ENCODE peak calls at places on chromosomes 4 and X, in nine cellular contexts. W is SJSA1; Y is left lung; B is upper lobe of left lung; O is heart right ventricle; D is ovary; C is left ventricle myocardium inferior; S is CD8-positive, alpha-beta T cell; G is osteoblast. M is an unnamed sample. For H3K4me1, the result is how much of the 10 kb centered on the place peaks cover.

GRCh38 chr4:2432991-2433530 is 14.3 kb downstream of the CFAP99 start:
- DNase-seq in G (peak), B (peak), W (peak), D (no peak), Y (no peak), C (no peak), O (no peak), S (no peak), M (peak)

GRCh38 chrX:47460561-47460960 is 22.5 kb downstream of the ZNF41 start:
- DNase-seq in S (no peak), Y (no peak), O (no peak), B (no peak), G (no peak), D (no peak), C (no peak), W (no peak), M (no peak)

GRCh38 chr4:119304431-119304830 is 17.5 kb downstream of the FABP2 start:
- DNase-seq in Y (no peak), S (no peak), B (no peak), C (no peak), W (no peak), G (no peak), D (no peak), O (no peak), M (no peak)

GRCh38 chr4:184330008-184330400 is 112.3 kb upstream of the ENPP6 start:
- DNase-seq in D (no peak), Y (no peak), S (no peak), C (peak), O (no peak), W (no peak), G (peak), B (peak), M (no peak)

GRCh38 chrX:153708415-153708814 is 15.8 kb downstream of the BCAP31 start:
- DNase-seq in C (peak), G (peak), B (peak), O (peak), D (peak), Y (peak), W (peak), S (peak), M (no peak)

GRCh38 chr4:27145556-27145955 is 284.9 kb downstream of the STIM2 start:
- DNase-seq in S (no peak), C (no peak), W (no peak), O (no peak), Y (no peak), G (no peak), B (no peak), D (no peak), M (no peak)

GRCh38 chr4:182023469-182023868 is 219.7 kb upstream of the TENM3 start:
- DNase-seq in C (no peak), W (no peak), S (no peak), O (no peak), D (no peak), B (no peak), G (no peak), Y (no peak), M (no peak)

GRCh38 chr4:13865871-13866669 is 238.5 kb upstream of the BOD1L1 start:
- DNase-seq in D (no peak), O (no peak), C (no peak), W (no peak), B (no peak), G (no peak), Y (no peak), S (no peak), M (no peak)

GRCh38 chr4:8278421-8279287 is 9.1 kb downstream of the HTRA3 start:
- DNase-seq in C (peak), Y (peak), O (peak), W (peak), B (peak), G (peak), S (no peak), D (peak), M (peak)

GRCh38 chrX:97616883-97617510 is 733.3 kb downstream of the RPA4 start:
- DNase-seq in Y (no peak), S (no peak), G (no peak), C (no peak), B (no peak), D (no peak), W (no peak), O (no peak), M (no peak)

GRCh38 chrX:42544883-42545282 is 233.1 kb downstream of the PPP1R2C start:
- DNase-seq in B (no peak), W (no peak), Y (no peak), C (no peak), O (no peak), G (no peak), S (no peak), D (no peak), M (no peak)

GRCh38 chrX:8907678-8908077 is 106.5 kb upstream of the FAM9A start:
- DNase-seq in G (no peak), S (no peak), D (no peak), C (no peak), B (no peak), Y (no peak), O (no peak), W (no peak), M (no peak)
- H3K4me3 ChIP-seq in G (no peak), S (no peak), D (no peak), C (no peak), B (no peak), Y (no peak), O (no peak), W (no peak), M (no peak)

GRCh38 chr4:185541251-185541671 is 6.0 kb upstream of the PDLIM3 start:
- DNase-seq in S (no peak), B (peak), W (peak), C (peak), Y (peak), O (peak), G (no peak), D (peak), M (peak)

GRCh38 chr4:185540040-185540439 is 4.7 kb upstream of the PDLIM3 start:
- DNase-seq in O (no peak), D (no peak), G (no peak), Y (no peak), W (no peak), C (no peak), B (no peak), S (no peak), M (no peak)

GRCh38 chr4:185540487-185541125 is 5.3 kb upstream of the PDLIM3 start:
- DNase-seq in O (no peak), C (no peak), D (no peak), B (no peak), G (peak), Y (no peak), W (peak), S (no peak), M (no peak)

GRCh38 chr4:185538806-185539205 is 3.5 kb upstream of the PDLIM3 start:
- DNase-seq in B (no peak), Y (no peak), C (no peak), G (peak), W (no peak), S (no peak), D (no peak), O (no peak), M (no peak)

DNA sequence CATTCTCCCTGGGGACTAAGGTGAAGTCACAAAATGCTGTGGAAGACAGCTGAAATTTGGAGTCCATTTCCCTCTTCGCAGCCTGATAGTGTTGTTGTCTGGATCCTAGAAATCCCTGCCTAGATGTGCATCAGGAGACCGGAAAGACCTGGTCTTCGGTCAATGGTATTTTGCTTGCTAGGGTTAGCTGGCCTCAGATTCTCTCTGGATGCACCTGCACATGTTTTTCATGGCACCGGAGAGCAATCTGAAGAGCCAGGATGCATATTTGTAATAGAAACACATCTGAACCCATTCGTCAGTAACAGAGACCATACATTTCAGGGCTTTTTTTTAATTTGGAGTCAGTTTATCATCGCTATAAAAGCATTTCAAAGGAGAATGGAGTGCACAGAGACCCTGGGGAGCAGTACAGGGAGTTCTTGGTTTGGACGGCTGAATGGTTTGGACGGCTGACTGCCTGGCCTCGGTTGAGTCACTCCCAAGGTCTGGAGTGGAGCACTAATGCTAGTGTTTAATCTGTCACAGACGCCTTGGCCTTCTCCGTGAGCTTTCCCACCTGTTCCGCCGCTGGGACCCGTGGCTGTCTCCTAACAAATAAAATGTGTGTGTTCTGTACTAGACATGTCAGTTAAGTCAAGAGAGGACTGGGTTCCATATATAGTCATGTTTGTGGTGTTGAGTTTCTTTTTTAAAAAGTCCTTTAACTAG is 7.5 kb upstream of the PDLIM3 start:
- DNase-seq in B (no peak), G (peak), D (peak), S (no peak), Y (peak), W (no peak), O (peak), C (peak), M (peak)
- H3K27ac ChIP-seq in B (no peak), G (no peak), D (no peak), S (no peak), Y (no peak), W (peak), O (peak), C (peak), M (peak)

DNA sequence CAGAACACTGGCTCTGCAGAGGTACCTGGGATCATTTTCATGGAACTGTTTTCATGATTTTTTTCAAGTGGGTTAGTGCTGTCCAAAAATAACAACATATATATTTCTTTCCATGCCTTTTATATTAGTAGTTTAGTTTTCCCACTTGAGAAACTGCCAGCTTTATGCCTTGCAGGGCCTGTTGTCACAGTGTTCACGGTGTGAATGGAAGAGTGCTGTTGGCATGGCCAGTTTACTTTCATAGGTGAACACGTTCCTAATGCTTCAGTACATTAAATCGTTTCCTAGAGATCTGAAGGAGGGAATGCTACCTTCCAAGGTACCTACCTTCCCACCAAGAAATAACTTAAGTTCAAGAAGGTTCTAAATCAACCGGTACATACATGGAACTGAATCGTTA is 12.6 kb downstream of the DOCK11 start:
- DNase-seq in B (no peak), O (no peak), W (no peak), Y (no peak), S (no peak), C (no peak), G (no peak), D (no peak), M (no peak)
- H3K4me1 ChIP-seq in B (under half), O (under half), W (under half), Y (under half), S (half or more), C (under half), G (under half), D (under half), M (under half)

GRCh38 chr4:152540941-152541340 is 5.0 kb upstream of the FBXW7 start:
- DNase-seq in G (no peak), S (no peak), W (no peak), D (no peak), C (no peak), Y (no peak), O (no peak), B (peak), M (no peak)

GRCh38 chr4:152540293-152540674 is 4.4 kb upstream of the FBXW7 start:
- DNase-seq in D (no peak), G (no peak), C (no peak), O (no peak), S (no peak), Y (no peak), W (no peak), B (no peak), M (no peak)

GRCh38 chr4:152537881-152538280 is 2.0 kb upstream of the FBXW7 start:
- DNase-seq in G (no peak), W (no peak), D (no peak), O (no peak), Y (no peak), S (no peak), C (no peak), B (no peak), M (no peak)

GRCh38 chr4:152536545-152537182 is 772 bp upstream of the FBXW7 start:
- DNase-seq in B (no peak), Y (no peak), O (no peak), G (no peak), W (no peak), D (no peak), S (no peak), C (no peak), M (no peak)

DNA sequence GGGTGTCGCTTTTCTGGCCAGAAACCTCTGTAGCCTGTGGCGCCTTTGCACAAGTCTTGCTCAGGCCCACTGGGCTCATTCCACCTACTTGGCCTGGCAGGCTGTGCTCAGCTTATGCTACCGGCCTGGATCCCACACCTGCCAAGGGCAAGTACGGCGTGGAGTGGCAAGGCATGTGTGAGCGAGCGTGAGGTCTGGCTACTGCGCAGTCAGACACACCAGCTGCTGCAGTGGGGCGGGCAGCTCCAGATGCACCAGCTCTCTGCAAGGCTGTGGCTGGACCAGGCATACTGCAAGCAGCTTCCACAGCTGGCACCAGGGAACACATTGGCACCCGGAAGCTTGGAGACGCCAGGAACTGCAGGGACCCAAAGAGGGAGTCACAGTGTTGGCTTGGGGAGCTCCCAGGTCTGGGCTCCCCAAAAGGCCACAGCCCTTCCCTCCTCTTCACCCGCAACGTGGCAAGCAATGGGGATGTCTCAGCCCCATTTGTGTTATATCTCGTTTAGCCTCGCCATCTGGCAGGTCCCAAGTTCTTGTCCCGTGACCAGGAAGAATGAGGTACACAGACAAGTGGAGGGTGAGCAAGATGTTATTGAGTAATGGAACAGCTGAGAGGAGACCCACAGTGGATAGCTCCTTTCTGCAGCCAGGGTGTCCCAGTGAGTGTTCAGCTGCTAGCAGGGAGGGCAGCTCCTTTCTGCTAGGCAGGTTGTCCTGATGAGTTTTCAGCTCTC is 3.8 kb upstream of the FBXW7 start:
- DNase-seq in W (no peak), Y (no peak), C (no peak), O (no peak), G (no peak), B (peak), D (no peak), S (no peak), M (no peak)
- H3K4me3 ChIP-seq in W (no peak), Y (no peak), C (no peak), O (no peak), G (no peak), B (no peak), D (no peak), S (no peak), M (no peak)

DNA sequence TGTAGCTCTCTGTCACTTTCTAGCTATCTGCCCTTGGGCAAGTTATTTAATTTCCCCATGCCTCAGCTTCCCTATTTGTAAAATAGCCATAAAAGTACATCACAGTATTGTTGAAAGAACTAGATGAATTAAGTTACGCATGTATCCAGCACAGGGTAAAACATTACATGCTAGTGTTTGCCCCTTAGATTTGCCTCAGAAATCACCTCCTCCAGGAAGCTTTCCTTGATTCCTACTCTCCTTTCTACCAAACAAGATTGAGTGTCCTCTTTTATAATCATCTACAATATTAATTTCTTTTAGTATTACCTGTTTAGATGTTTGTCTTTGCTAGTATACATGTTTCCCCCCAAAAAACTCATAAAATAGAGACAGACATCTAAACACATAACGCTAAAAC is 369.5 kb downstream of the GBA3 start:
- DNase-seq in S (no peak), W (no peak), O (no peak), D (no peak), B (no peak), C (no peak), Y (no peak), G (no peak), M (no peak)
- H3K27ac ChIP-seq in S (no peak), W (no peak), O (no peak), D (no peak), B (no peak), C (no peak), Y (no peak), G (no peak), M (no peak)

GRCh38 chr4:125346616-125347015 is 31.9 kb downstream of the FAT4 start:
- DNase-seq in G (no peak), O (no peak), D (no peak), C (no peak), Y (no peak), B (no peak), S (no peak), W (no peak), M (no peak)
- H3K4me1 ChIP-seq in G (under half), O (under half), D (under half), C (under half), Y (under half), B (under half), S (under half), W (under half), M (under half)

M was measured in aorta.